ENCODE peak calls at places on chromosomes 4 and X, in eight cellular contexts. P is pancreas; I is tibial nerve; Y is vagina; M is suprapubic skin; H is CD8-positive, alpha-beta T cell; V is CD8-positive, alpha-beta memory T cell; E is heart right ventricle. D is an unnamed sample. For H3K4me1, the result is how much of the 10 kb centered on the place peaks cover.

GRCh38 chr4:16227462-16227868 is 1.2 kb upstream of the TAPT1 start:
- DNase-seq in P (peak), I (peak), Y (no peak), M (peak), H (no peak), V (peak), E (peak), D (peak)

GRCh38 chrX:8897259-8897658 is 96.1 kb upstream of the FAM9A start:
- DNase-seq in P (no peak), I (no peak), Y (no peak), M (no peak), H (no peak), V (no peak), E (no peak), D (no peak)

GRCh38 chrX:69424161-69424560 is 80.0 kb upstream of the NALF2 start:
- DNase-seq in P (no peak), I (no peak), Y (no peak), M (no peak), H (no peak), V (no peak), E (no peak), D (no peak)

GRCh38 chrX:47637546-47638195 is 7.9 kb upstream of the CFP start:
- DNase-seq in P (no peak), I (no peak), Y (no peak), M (no peak), H (no peak), V (no peak), E (peak), D (peak)

GRCh38 chr4:115781528-115782146 is 668.2 kb upstream of the NDST4 start:
- DNase-seq in P (no peak), I (no peak), Y (no peak), M (no peak), H (no peak), V (no peak), E (no peak), D (no peak)

GRCh38 chr4:166274136-166274761 is 401.2 kb downstream of the TLL1 start:
- DNase-seq in P (peak), I (no peak), Y (no peak), M (no peak), H (no peak), V (no peak), E (no peak), D (no peak)

GRCh38 chr4:185259719-185260118 is 50.3 kb downstream of the SNX25 start:
- DNase-seq in P (no peak), I (no peak), Y (no peak), M (no peak), H (no peak), V (no peak), E (no peak), D (no peak)

GRCh38 chr4:80362578-80363181 is 27.1 kb downstream of the CFAP299 start:
- DNase-seq in P (no peak), I (no peak), Y (no peak), M (no peak), H (peak), V (peak), E (no peak), D (peak)

GRCh38 chrX:20056704-20057103 is 60.0 kb downstream of the MAP7D2 start:
- DNase-seq in P (no peak), I (no peak), Y (no peak), M (no peak), H (no peak), V (no peak), E (no peak), D (no peak)

GRCh38 chrX:7286461-7286860 is 138.5 kb upstream of the PUDP start:
- DNase-seq in P (no peak), I (no peak), Y (no peak), M (no peak), H (no peak), V (no peak), E (no peak), D (no peak)

GRCh38 chrX:39196192-39197102 is 395.2 kb downstream of the MID1IP1 start:
- DNase-seq in P (no peak), I (no peak), Y (no peak), M (no peak), H (peak), V (peak), E (no peak), D (peak)

GRCh38 chr4:87574996-87575395 is 33.3 kb upstream of the DSPP start:
- DNase-seq in P (no peak), I (no peak), Y (no peak), M (no peak), H (no peak), V (no peak), E (no peak), D (no peak)

GRCh38 chr4:7960017-7960789 is 20.5 kb upstream of the AFAP1 start:
- DNase-seq in P (no peak), I (no peak), Y (no peak), M (no peak), H (no peak), V (no peak), E (no peak), D (no peak)

GRCh38 chrX:20913760-20914159 is 460.5 kb upstream of the CNKSR2 start:
- DNase-seq in P (no peak), I (no peak), Y (no peak), M (no peak), H (no peak), V (no peak), E (no peak), D (no peak)

GRCh38 chr4:33395731-33396485 is 2675.7 kb downstream of the PCDH7 start:
- DNase-seq in P (no peak), I (no peak), Y (no peak), M (no peak), H (no peak), V (no peak), E (no peak), D (no peak)

GRCh38 chr4:113665036-113665435 is 96.5 kb downstream of the CAMK2D start:
- DNase-seq in P (no peak), I (no peak), Y (no peak), M (no peak), H (no peak), V (no peak), E (no peak), D (no peak)

GRCh38 chrX:41923925-41924693 is 755 bp upstream of the CASK start:
- DNase-seq in P (no peak), I (peak), Y (no peak), M (no peak), H (no peak), V (peak), E (peak), D (peak)

GRCh38 chr4:128379860-128380259 is 92.2 kb upstream of the PGRMC2 start:
- DNase-seq in P (peak), I (no peak), Y (no peak), M (no peak), H (no peak), V (no peak), E (no peak), D (no peak)

GRCh38 chr4:14345356-14345775 is 656.9 kb upstream of the CPEB2 start:
- DNase-seq in P (no peak), I (peak), Y (no peak), M (no peak), H (no peak), V (no peak), E (no peak), D (no peak)

GRCh38 chr4:103948244-103949018 is 228.6 kb upstream of the TACR3 start:
- DNase-seq in P (no peak), I (no peak), Y (no peak), M (no peak), H (no peak), V (no peak), E (no peak), D (no peak)

GRCh38 chr4:125789018-125789417 is 474.3 kb downstream of the FAT4 start:
- DNase-seq in P (no peak), I (no peak), Y (no peak), M (no peak), H (no peak), V (no peak), E (no peak), D (no peak)

DNA sequence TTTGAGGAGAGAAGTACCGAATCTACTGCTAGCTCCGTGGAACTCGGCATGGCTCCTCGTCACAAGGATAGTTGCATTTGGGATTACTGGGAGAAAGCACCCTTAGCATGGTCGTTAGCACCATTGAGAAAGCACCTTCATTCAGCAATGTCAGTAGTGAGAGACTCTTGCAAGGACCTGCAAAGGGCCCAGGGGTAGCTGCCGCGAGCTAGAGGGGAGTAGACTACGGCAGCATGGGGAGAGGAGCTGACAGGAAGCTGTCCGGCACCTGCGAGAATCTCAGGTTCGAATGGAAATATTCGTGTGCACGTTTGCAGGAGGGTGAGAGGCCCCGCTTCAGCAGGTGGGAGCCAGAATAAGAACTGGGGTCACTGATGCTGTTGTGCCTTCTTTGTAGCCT is 20.2 kb downstream of the TLR10 start:
- DNase-seq in P (no peak), I (no peak), Y (no peak), M (no peak), H (no peak), V (no peak), E (no peak), D (no peak)
- H3K4me1 ChIP-seq in P (under half), I (under half), Y (under half), M (under half), H (under half), V (under half), E (under half), D (under half)

GRCh38 chrX:31178769-31179125 is 106.9 kb upstream of the FTHL17 start:
- DNase-seq in P (no peak), I (no peak), Y (no peak), M (no peak), H (no peak), V (no peak), E (no peak), D (no peak)
- H3K4me1 ChIP-seq in P (under half), I (under half), Y (under half), M (under half), H (under half), V (under half), E (under half), D (under half)

GRCh38 chr4:88623097-88623496 is 30.8 kb downstream of the HERC3 start:
- DNase-seq in P (no peak), I (no peak), Y (no peak), M (no peak), H (no peak), V (no peak), E (no peak), D (no peak)
- H3K4me1 ChIP-seq in P (under half), I (under half), Y (under half), M (under half), H (under half), V (under half), E (under half), D (under half)

GRCh38 chrX:13082286-13083065 is 38.1 kb upstream of the FAM9C start:
- DNase-seq in P (no peak), I (no peak), Y (no peak), M (no peak), H (no peak), V (no peak), E (no peak), D (no peak)
- H3K4me1 ChIP-seq in P (under half), I (under half), Y (under half), M (under half), H (half or more), V (half or more), E (under half), D (half or more)

DNA sequence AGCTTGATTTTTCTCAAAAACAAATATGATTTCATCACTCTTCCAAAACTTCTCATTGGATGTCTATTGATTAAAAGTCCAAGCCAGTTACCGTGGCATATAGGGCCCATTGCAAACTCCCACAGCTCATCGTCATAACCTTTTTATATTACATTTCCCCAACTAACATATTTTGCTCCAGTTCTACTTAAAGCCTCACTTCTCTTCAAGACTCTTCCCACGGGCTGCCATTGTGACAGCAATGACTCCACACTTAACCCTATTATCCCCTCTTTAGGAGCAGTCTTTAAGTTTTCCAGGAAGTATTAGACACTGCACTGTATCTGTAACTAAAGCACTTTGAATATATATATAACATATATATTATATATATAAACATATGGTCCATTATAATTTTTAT is 44.5 kb downstream of the DTHD1 start:
- DNase-seq in P (no peak), I (no peak), Y (no peak), M (no peak), H (no peak), V (no peak), E (no peak), D (no peak)
- H3K4me1 ChIP-seq in P (under half), I (under half), Y (under half), M (under half), H (under half), V (under half), E (under half), D (under half)